ENCODE peak calls at places on chromosomes 3 and 15, in seven cellular contexts. G is tibial nerve, P is ovary, N is cardiac muscle cell, Q is dorsolateral prefrontal cortex, B is neural progenitor cell, S is Panc1. W is an unnamed sample. For H3K27me3, the result is how much of the 10 kb centered on the place peaks cover.

GRCh38 chr3:73415118-73415517 is 209.6 kb downstream of the PDZRN3 start:
- DNase-seq in S (no peak), N (no peak), P (no peak), G (no peak), Q (no peak), B (no peak), W (no peak)

GRCh38 chr3:14616606-14617507 is 34.7 kb upstream of the CCDC174 start:
- DNase-seq in N (peak), G (no peak), B (peak), S (no peak), Q (no peak), P (no peak), W (no peak)

GRCh38 chr3:126960604-126960995 is 22.3 kb upstream of the PLXNA1 start:
- DNase-seq in Q (peak), S (no peak), P (peak), G (no peak), N (no peak), B (no peak), W (no peak)

GRCh38 chr3:29346828-29347227 is 66.0 kb downstream of the RBMS3 start:
- DNase-seq in G (no peak), S (no peak), P (no peak), B (no peak), Q (no peak), N (peak), W (no peak)

GRCh38 chr3:106826861-106827311 is 550.4 kb upstream of the CCDC54 start:
- DNase-seq in G (no peak), B (no peak), P (no peak), N (peak), S (no peak), Q (no peak), W (no peak)

GRCh38 chr3:165837058-165837525 is at the start of gene BCHE:
- DNase-seq in Q (peak), P (no peak), S (peak), N (peak), G (no peak), B (peak), W (no peak)

GRCh38 chr3:138681463-138682215 is 73.1 kb downstream of the FAIM start:
- DNase-seq in G (no peak), Q (no peak), P (no peak), N (no peak), S (no peak), B (no peak), W (no peak)

GRCh38 chr15:91522609-91523332 is 330.7 kb upstream of the SLCO3A1 start:
- DNase-seq in P (no peak), S (no peak), G (no peak), B (peak), Q (no peak), N (peak), W (no peak)

GRCh38 chr15:99986297-99987118 is 253.3 kb upstream of the LYSMD4 start:
- DNase-seq in S (no peak), P (no peak), N (peak), G (no peak), Q (no peak), B (no peak), W (no peak)

GRCh38 chr3:195071011-195071728 is 199.8 kb downstream of the XXYLT1 start:
- DNase-seq in N (no peak), B (no peak), P (no peak), S (no peak), Q (peak), G (no peak), W (no peak)

GRCh38 chr15:74406517-74406916 is 27.2 kb downstream of the SEMA7A start:
- DNase-seq in N (no peak), S (no peak), P (no peak), B (no peak), G (no peak), Q (no peak), W (no peak)

GRCh38 chr3:113873814-113874526 is 35.4 kb downstream of the GRAMD1C start:
- DNase-seq in G (no peak), Q (no peak), N (no peak), P (no peak), S (no peak), B (no peak), W (no peak)

GRCh38 chr15:29337156-29337959 is 67.7 kb upstream of the NSMCE3 start:
- DNase-seq in S (no peak), B (no peak), N (peak), P (no peak), Q (no peak), G (peak), W (peak)

DNA sequence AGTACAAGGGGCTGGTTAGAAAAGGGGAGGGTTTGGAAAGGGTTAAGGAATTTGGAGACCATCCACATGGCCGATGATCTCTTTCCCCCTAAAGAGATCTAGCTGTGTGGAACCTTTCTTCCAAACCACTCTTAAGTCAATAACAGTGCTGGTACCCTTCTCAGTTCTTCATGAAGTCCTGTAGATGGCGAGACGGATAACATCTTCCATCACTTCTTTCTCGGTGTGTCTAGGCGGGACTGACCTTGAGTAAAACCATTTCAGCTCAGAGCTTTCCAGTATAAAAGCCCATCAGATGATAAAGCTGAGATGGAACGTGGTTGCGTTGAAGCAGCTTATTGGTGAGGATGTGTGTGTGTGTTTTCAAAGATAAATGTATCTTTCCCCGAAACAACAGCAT is 151.5 kb upstream of the BHLHE40 start:
- DNase-seq in B (no peak), N (no peak), P (no peak), G (no peak), Q (no peak), S (no peak), W (no peak)
- H3K27me3 ChIP-seq in B (under half), N (under half), P (under half), G (under half), Q (under half), S (under half), W (under half)

GRCh38 chr15:95174880-95175279 is 943.5 kb downstream of the MCTP2 start:
- DNase-seq in G (peak), B (no peak), P (no peak), N (peak), Q (no peak), S (no peak), W (no peak)
- H3K27ac ChIP-seq in G (peak), B (no peak), P (no peak), N (no peak), Q (no peak), S (no peak), W (no peak)

DNA sequence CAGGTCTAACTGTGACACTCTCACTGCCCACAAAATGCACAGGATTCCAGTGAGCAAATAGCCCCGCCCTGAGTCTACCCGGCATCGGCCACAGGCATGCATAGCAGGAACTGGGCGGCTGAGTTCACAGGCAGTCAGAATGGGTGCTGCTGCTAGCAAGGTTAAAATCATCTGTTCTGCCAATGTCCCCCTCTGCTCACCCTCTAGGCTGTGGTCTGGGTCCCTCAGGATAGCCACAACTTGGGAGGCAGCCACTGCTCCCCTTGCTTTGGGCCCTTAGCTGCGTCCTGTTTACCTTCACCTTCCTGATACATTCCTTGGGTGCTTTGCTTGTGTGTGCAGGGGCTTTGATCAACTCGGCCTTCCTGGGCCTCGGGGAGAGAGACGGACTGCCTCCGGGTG is 232.9 kb upstream of the RGMA start:
- DNase-seq in N (no peak), S (no peak), G (no peak), B (no peak), Q (no peak), P (no peak), W (peak)
- H3K27me3 ChIP-seq in N (under half), S (under half), G (under half), B (under half), Q (under half), P (under half), W (under half)

DNA sequence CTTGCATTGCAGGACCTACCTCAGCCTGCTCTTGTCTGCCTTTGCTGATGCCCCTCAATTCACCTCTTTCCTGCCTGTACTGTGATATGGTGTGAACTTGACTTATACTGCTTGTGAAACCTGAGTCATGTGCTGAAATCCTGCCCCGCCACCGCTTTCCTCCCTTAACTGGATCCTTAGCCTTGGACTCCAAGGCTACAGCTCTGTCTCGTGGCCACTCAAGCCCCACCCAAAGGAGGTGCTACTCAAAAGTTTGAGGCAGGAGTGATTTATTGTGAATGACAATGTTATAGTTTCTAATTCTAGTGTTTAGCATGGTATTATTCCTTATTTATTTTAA is 56.1 kb downstream of the MYZAP start:
- DNase-seq in S (no peak), P (no peak), Q (no peak), B (no peak), N (peak), G (no peak), W (no peak)
- H3K27ac ChIP-seq in S (no peak), P (no peak), Q (no peak), B (no peak), N (peak), G (no peak), W (no peak)

W was measured in prostate gland.